ENCODE peak calls at places on chromosome 21, in four cellular contexts. X is right atrium auricular region; V is T-helper 17 cell; F is activated naive CD4-positive, alpha-beta T cell treated with Interleukin-2 at 50 U/mL for 16 hours. P is an unnamed sample.
A peak's percentile ranks its signal among the peaks of the same experiment; 100 is the strongest.

GRCh38 chr21:27772816-27773215 is 805.9 kb upstream of the ADAMTS5 start:
- DNase-seq in X (no peak), V (no peak), F (no peak), P (no peak)

GRCh38 chr21:44083631-44084291 is 23.4 kb upstream of the PWP2 start:
- DNase-seq in X (peak; percentile 52), V (no peak), F (peak; percentile 59), P (peak; percentile 49)

GRCh38 chr21:46227811-46228344 is 696 bp downstream of the LSS start:
- DNase-seq in X (no peak), V (no peak), F (no peak), P (no peak)

GRCh38 chr21:41823166-41823565 is 56.0 kb downstream of the PRDM15 start:
- DNase-seq in X (no peak), V (no peak), F (no peak), P (no peak)

GRCh38 chr21:25220169-25220568 is 387.1 kb downstream of the MRPL39 start:
- DNase-seq in X (no peak), V (no peak), F (no peak), P (no peak)

GRCh38 chr21:43333301-43334062 is 93.4 kb downstream of the SIK1 start:
- DNase-seq in X (peak; percentile 73), V (no peak), F (no peak), P (no peak)

GRCh38 chr21:39441502-39442475 is 3.8 kb downstream of the LCA5L start:
- DNase-seq in X (no peak), V (no peak), F (peak; percentile 21), P (no peak)

GRCh38 chr21:35609263-35609662 is 451.1 kb downstream of the SETD4 start:
- DNase-seq in X (no peak), V (no peak), F (no peak), P (no peak)

GRCh38 chr21:26236281-26236680 is 65.7 kb upstream of the APP start:
- DNase-seq in X (no peak), V (no peak), F (no peak), P (no peak)

GRCh38 chr21:42280356-42281195 is 34.6 kb downstream of the TFF3 start:
- DNase-seq in X (no peak), V (no peak), F (no peak), P (no peak)

GRCh38 chr21:26587621-26588260 is 14.7 kb upstream of the CYYR1 start:
- DNase-seq in X (no peak), V (no peak), F (no peak), P (no peak)

GRCh38 chr21:39715804-39716397 is 29.1 kb upstream of the IGSF5 start:
- DNase-seq in X (no peak), V (peak; percentile 11), F (peak; percentile 13), P (no peak)

GRCh38 chr21:42797522-42797921 is 81.8 kb downstream of the WDR4 start:
- DNase-seq in X (no peak), V (no peak), F (no peak), P (no peak)

GRCh38 chr21:26800455-26801454 is 44.5 kb downstream of the ADAMTS1 start:
- DNase-seq in X (no peak), V (no peak), F (no peak), P (no peak)

GRCh38 chr21:39220150-39220549 is 36.9 kb upstream of the PSMG1 start:
- DNase-seq in X (no peak), V (no peak), F (no peak), P (no peak)

GRCh38 chr21:39332175-39332574 is 16.7 kb downstream of the HMGN1 start:
- DNase-seq in X (no peak), V (no peak), F (no peak), P (no peak)

P was measured in T-helper 22 cell.